ENCODE peak calls at places on chromosomes 12 and 14, in seven cellular contexts. Q is A673, E is Peyer's patch, O is stomach, G is Panc1, L is colonic mucosa, K is upper lobe of right lung. C is an unnamed sample.

GRCh38 chr14:50335389-50335788 is 23.3 kb downstream of the DMAC2L start:
- DNase-seq in Q (peak; percentile 85), E (no peak), O (no peak), G (no peak), L (peak; percentile 72), K (no peak), C (peak; percentile 79)

GRCh38 chr12:114656906-114657596 is 26.9 kb downstream of the TBX3 start:
- DNase-seq in Q (no peak), E (no peak), O (no peak), G (no peak), L (no peak), K (no peak), C (no peak)

GRCh38 chr14:68449565-68450295 is 343.1 kb downstream of the ZFP36L1 start:
- DNase-seq in Q (peak; percentile 77), E (no peak), O (no peak), G (no peak), L (no peak), K (no peak), C (no peak)

GRCh38 chr14:90188588-90188987 is 67.8 kb upstream of the PSMC1 start:
- DNase-seq in Q (no peak), E (no peak), O (no peak), G (no peak), L (no peak), K (no peak), C (no peak)

GRCh38 chr12:24709201-24709600 is 239.7 kb downstream of the BCAT1 start:
- DNase-seq in Q (peak; percentile 41), E (no peak), O (no peak), G (no peak), L (no peak), K (no peak), C (no peak)

GRCh38 chr12:47894068-47894467 is 10.7 kb downstream of the VDR start:
- DNase-seq in Q (no peak), E (no peak), O (no peak), G (no peak), L (peak; percentile 17), K (no peak), C (no peak)

GRCh38 chr14:100106260-100106659 is 41.0 kb downstream of the EVL start:
- DNase-seq in Q (no peak), E (no peak), O (no peak), G (no peak), L (no peak), K (no peak), C (peak; percentile 23)

GRCh38 chr12:11812558-11813421 is 163.3 kb downstream of the ETV6 start:
- DNase-seq in Q (peak; percentile 69), E (peak; percentile 57), O (no peak), G (no peak), L (peak; percentile 74), K (no peak), C (peak; percentile 49)

GRCh38 chr12:3661028-3661427 is 91.9 kb downstream of the CRACR2A start:
- DNase-seq in Q (no peak), E (no peak), O (no peak), G (no peak), L (no peak), K (no peak), C (no peak)

GRCh38 chr12:118355838-118356237 is 16.9 kb downstream of the TAOK3 start:
- DNase-seq in Q (no peak), E (no peak), O (no peak), G (no peak), L (no peak), K (no peak), C (no peak)

GRCh38 chr12:31900271-31900670 is 58.9 kb upstream of the RESF1 start:
- DNase-seq in Q (no peak), E (no peak), O (no peak), G (no peak), L (no peak), K (no peak), C (no peak)

GRCh38 chr14:51096870-51097269 is 2.0 kb upstream of the TRIM9 start:
- DNase-seq in Q (no peak), E (no peak), O (no peak), G (no peak), L (no peak), K (no peak), C (no peak)

GRCh38 chr12:92363295-92364146 is 217.9 kb upstream of the BTG1 start:
- DNase-seq in Q (peak; percentile 78), E (peak; percentile 78), O (no peak), G (no peak), L (peak; percentile 39), K (no peak), C (no peak)

GRCh38 chr14:34165847-34166340 is 215.0 kb upstream of the EGLN3 start:
- DNase-seq in Q (no peak), E (no peak), O (no peak), G (no peak), L (no peak), K (no peak), C (no peak)

GRCh38 chr12:57896437-57897201 is 44.7 kb upstream of the ATP23 start:
- DNase-seq in Q (peak; percentile 86), E (peak; percentile 39), O (peak; percentile 61), G (peak; percentile 20), L (peak; percentile 83), K (peak; percentile 88), C (peak; percentile 91)

GRCh38 chr12:60035835-60036234 is 440.0 kb downstream of the SLC16A7 start:
- DNase-seq in Q (no peak), E (no peak), O (no peak), G (no peak), L (no peak), K (no peak), C (no peak)

GRCh38 chr12:89962648-89963047 is 254.0 kb upstream of the ATP2B1 start:
- DNase-seq in Q (no peak), E (no peak), O (no peak), G (no peak), L (peak; percentile 66), K (no peak), C (no peak)

GRCh38 chr14:22814373-22814772 is 862 bp downstream of the SLC7A7 start:
- DNase-seq in Q (no peak), E (no peak), O (no peak), G (no peak), L (no peak), K (no peak), C (no peak)
- H3K4me3 ChIP-seq in Q (no peak overlapping the region), E (no peak overlapping the region), O (no peak overlapping the region), G (no peak overlapping the region), L (no peak overlapping the region), K (peak overlapping the region; percentile 42), C (no peak overlapping the region)

GRCh38 chr12:55659486-55660385 is 23.0 kb downstream of the OR10P1 start:
- DNase-seq in Q (peak; percentile 63), E (no peak), O (no peak), G (no peak), L (no peak), K (no peak), C (no peak)
- TF ChIP-seq CTCF in Q (peak; percentile 63), E (peak; percentile 33), O (no peak), G (peak; percentile 80), L (no peak), K (peak; percentile 41), C (peak; percentile 52)

GRCh38 chr12:20123465-20123864 is 244.9 kb upstream of the PDE3A start:
- DNase-seq in Q (no peak), E (no peak), O (no peak), G (no peak), L (no peak), K (no peak), C (no peak)

GRCh38 chr12:20122274-20122673 is 246.1 kb upstream of the PDE3A start:
- DNase-seq in Q (no peak), E (no peak), O (no peak), G (no peak), L (no peak), K (no peak), C (no peak)

GRCh38 chr12:20125259-20125919 is 242.9 kb upstream of the PDE3A start:
- DNase-seq in Q (peak; percentile 70), E (no peak), O (no peak), G (no peak), L (no peak), K (no peak), C (no peak)

GRCh38 chr12:20120296-20120695 is 248.0 kb upstream of the PDE3A start:
- DNase-seq in Q (peak; percentile 16), E (no peak), O (no peak), G (no peak), L (no peak), K (no peak), C (no peak)
- H3K4me3 ChIP-seq in Q (no peak overlapping the region), E (no peak overlapping the region), O (no peak overlapping the region), G (no peak overlapping the region), L (no peak overlapping the region), K (no peak overlapping the region), C (no peak overlapping the region)

DNA sequence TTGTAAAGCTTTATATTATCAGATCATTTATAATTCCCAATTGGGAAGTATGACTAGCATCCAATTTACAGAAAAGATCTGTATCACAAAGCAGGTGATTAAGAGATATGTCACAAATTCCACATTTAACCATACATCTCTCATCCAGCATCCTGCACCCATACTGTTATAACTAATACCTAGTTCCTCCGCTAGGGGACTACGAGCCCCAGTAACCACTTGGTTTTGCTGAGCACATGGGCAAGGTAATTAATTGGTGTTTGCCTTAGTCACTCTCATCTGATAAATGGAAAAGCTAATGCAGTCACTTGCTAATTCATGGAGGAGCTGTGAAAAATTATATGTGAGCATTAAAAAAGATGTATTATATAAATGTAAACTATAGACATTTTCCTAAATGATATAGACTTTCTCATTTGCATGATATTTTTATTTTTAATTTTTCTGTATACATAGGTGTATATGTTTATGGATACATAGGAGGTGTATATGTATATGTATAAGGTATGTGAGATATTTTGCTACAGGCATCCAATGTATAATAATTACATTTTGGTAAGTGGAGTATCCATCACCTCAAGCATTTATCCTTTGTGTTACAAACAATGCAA is 1031.8 kb downstream of the GALC start:
- DNase-seq in Q (no peak), E (no peak), O (no peak), G (no peak), L (no peak), K (no peak), C (no peak)
- TF ChIP-seq CTCF in Q (peak; percentile 29), E (no peak), O (no peak), G (peak; percentile 12), L (no peak), K (peak; percentile 25), C (no peak)

C was measured in tibial artery.